ENCODE peak calls at places on chromosomes 3 and 15, in five cellular contexts. One of them, this sample, is unnamed.

GRCh38 chr3:146513386-146514051 is 30.9 kb downstream of the PLSCR1 start:
- DNase-seq in GM04504: no peak
- DNase-seq in stimulated activated naive CD4-positive, alpha-beta T cell: no peak
- DNase-seq in NCI-H1092: no peak
- DNase-seq in mesothelial cell of epicardium: no peak
- DNase-seq in this sample: no peak

GRCh38 chr15:52492132-52492531 is 36.5 kb downstream of the MYO5A start:
- DNase-seq in GM04504: no peak
- DNase-seq in stimulated activated naive CD4-positive, alpha-beta T cell: no peak
- DNase-seq in NCI-H1092: no peak
- DNase-seq in mesothelial cell of epicardium: no peak
- DNase-seq in this sample: no peak

GRCh38 chr15:71294636-71295241 is 179.5 kb downstream of the THSD4 start:
- DNase-seq in GM04504: peak
- DNase-seq in stimulated activated naive CD4-positive, alpha-beta T cell: no peak
- DNase-seq in NCI-H1092: no peak
- DNase-seq in mesothelial cell of epicardium: no peak
- DNase-seq in this sample: no peak

GRCh38 chr3:27544372-27544865 is 60.2 kb upstream of the SLC4A7 start:
- DNase-seq in GM04504: no peak
- DNase-seq in stimulated activated naive CD4-positive, alpha-beta T cell: no peak
- DNase-seq in NCI-H1092: no peak
- DNase-seq in mesothelial cell of epicardium: no peak
- DNase-seq in this sample: no peak

GRCh38 chr15:101127503-101128076 is 124.3 kb downstream of the CHSY1 start:
- DNase-seq in GM04504: peak
- DNase-seq in stimulated activated naive CD4-positive, alpha-beta T cell: no peak
- DNase-seq in NCI-H1092: peak
- DNase-seq in mesothelial cell of epicardium: peak
- DNase-seq in this sample: peak

GRCh38 chr15:83554558-83554957 is 99.4 kb upstream of the ADAMTSL3 start:
- DNase-seq in GM04504: no peak
- DNase-seq in stimulated activated naive CD4-positive, alpha-beta T cell: no peak
- DNase-seq in NCI-H1092: no peak
- DNase-seq in mesothelial cell of epicardium: no peak
- DNase-seq in this sample: no peak

GRCh38 chr3:111617912-111618601 is 22.9 kb upstream of the ZBED2 start:
- DNase-seq in GM04504: no peak
- DNase-seq in stimulated activated naive CD4-positive, alpha-beta T cell: no peak
- DNase-seq in NCI-H1092: no peak
- DNase-seq in mesothelial cell of epicardium: no peak
- DNase-seq in this sample: no peak

GRCh38 chr3:184639351-184639750 is 72.5 kb downstream of the MAGEF1 start:
- DNase-seq in GM04504: no peak
- DNase-seq in stimulated activated naive CD4-positive, alpha-beta T cell: no peak
- DNase-seq in NCI-H1092: no peak
- DNase-seq in mesothelial cell of epicardium: no peak
- DNase-seq in this sample: no peak

GRCh38 chr3:128605091-128606046 is 45.2 kb downstream of the RPN1 start:
- DNase-seq in GM04504: no peak
- DNase-seq in stimulated activated naive CD4-positive, alpha-beta T cell: no peak
- DNase-seq in NCI-H1092: no peak
- DNase-seq in mesothelial cell of epicardium: no peak
- DNase-seq in this sample: no peak

GRCh38 chr15:58360421-58361090 is 71.2 kb upstream of the LIPC start:
- DNase-seq in GM04504: no peak
- DNase-seq in stimulated activated naive CD4-positive, alpha-beta T cell: no peak
- DNase-seq in NCI-H1092: no peak
- DNase-seq in mesothelial cell of epicardium: no peak
- DNase-seq in this sample: no peak

GRCh38 chr3:113948015-113948917 is 453 bp downstream of the ZDHHC23 start:
- DNase-seq in GM04504: no peak
- DNase-seq in stimulated activated naive CD4-positive, alpha-beta T cell: peak
- DNase-seq in NCI-H1092: peak
- DNase-seq in mesothelial cell of epicardium: peak
- DNase-seq in this sample: no peak

GRCh38 chr3:175357758-175358157 is 498.6 kb downstream of the NAALADL2 start:
- DNase-seq in GM04504: no peak
- DNase-seq in stimulated activated naive CD4-positive, alpha-beta T cell: no peak
- DNase-seq in NCI-H1092: no peak
- DNase-seq in mesothelial cell of epicardium: no peak
- DNase-seq in this sample: no peak

GRCh38 chr3:14372587-14372986 is 29.8 kb upstream of the SLC6A6 start:
- DNase-seq in GM04504: no peak
- DNase-seq in stimulated activated naive CD4-positive, alpha-beta T cell: no peak
- DNase-seq in NCI-H1092: no peak
- DNase-seq in mesothelial cell of epicardium: no peak
- DNase-seq in this sample: no peak

GRCh38 chr15:49621327-49622210 is 721 bp downstream of the DTWD1 start:
- DNase-seq in GM04504: no peak
- DNase-seq in stimulated activated naive CD4-positive, alpha-beta T cell: no peak
- DNase-seq in NCI-H1092: no peak
- DNase-seq in mesothelial cell of epicardium: no peak
- DNase-seq in this sample: no peak

GRCh38 chr15:89419370-89419984 is 76.9 kb downstream of the RHCG start:
- DNase-seq in GM04504: no peak
- DNase-seq in stimulated activated naive CD4-positive, alpha-beta T cell: no peak
- DNase-seq in NCI-H1092: no peak
- DNase-seq in mesothelial cell of epicardium: peak
- DNase-seq in this sample: no peak

GRCh38 chr3:37400945-37401344 is 226.6 kb upstream of the LRRFIP2 start:
- DNase-seq in GM04504: no peak
- DNase-seq in stimulated activated naive CD4-positive, alpha-beta T cell: no peak
- DNase-seq in NCI-H1092: no peak
- DNase-seq in mesothelial cell of epicardium: no peak
- DNase-seq in this sample: no peak

This sample was measured in thoracic aorta.